ENCODE peak calls at places on chromosomes 2 and 18, in four cellular contexts. A, J, I and M are unnamed samples.

GRCh38 chr2:46645681-46646162 is 166.4 kb downstream of the TMEM247 start:
- DNase-seq in I (no peak), A (no peak), J (no peak), M (no peak)

GRCh38 chr2:234491281-234491680 is 5.6 kb downstream of the ARL4C start:
- DNase-seq in I (no peak), J (no peak), A (no peak), M (no peak)

GRCh38 chr18:65659912-65660311 is 90.9 kb upstream of the CDH7 start:
- DNase-seq in A (no peak), J (no peak), I (no peak), M (no peak)

GRCh38 chr2:96844405-96844808 is 586 bp upstream of the ANKRD23 start:
- DNase-seq in A (no peak), J (no peak), I (no peak), M (no peak)

GRCh38 chr2:216285641-216286156 is 86.6 kb downstream of the MARCHF4 start:
- DNase-seq in J (no peak), A (no peak), I (no peak), M (no peak)

GRCh38 chr18:5506174-5506573 is 37.6 kb downstream of the EPB41L3 start:
- DNase-seq in I (no peak), J (no peak), A (peak; percentile 86), M (no peak)

GRCh38 chr2:203758841-203759691 is 52.6 kb downstream of the CD28 start:
- DNase-seq in J (no peak), A (no peak), I (no peak), M (no peak)

GRCh38 chr2:231655494-231656408 is 52.6 kb upstream of the PTMA start:
- DNase-seq in I (no peak), J (no peak), A (no peak), M (no peak)

GRCh38 chr2:127584047-127584446 is 48.6 kb downstream of the MYO7B start:
- DNase-seq in A (peak; percentile 58), I (no peak), J (no peak), M (peak; percentile 24)

GRCh38 chr2:128775401-128776285 is 457.0 kb upstream of the HS6ST1 start:
- DNase-seq in A (peak; percentile 32), I (no peak), J (no peak), M (peak; percentile 24)

GRCh38 chr2:73837847-73838585 is 9.3 kb downstream of the STAMBP start:
- DNase-seq in I (no peak), J (no peak), A (no peak), M (no peak)

GRCh38 chr2:85255813-85256581 is 71.8 kb downstream of the TGOLN2 start:
- DNase-seq in J (no peak), A (no peak), I (peak; percentile 70), M (no peak)

GRCh38 chr2:38720613-38721241 is 30.4 kb downstream of the SRSF7 start:
- DNase-seq in A (peak; percentile 84), I (peak; percentile 81), J (peak; percentile 20), M (peak; percentile 74)

GRCh38 chr2:69685321-69686048 is 41.9 kb upstream of the AAK1 start:
- DNase-seq in I (no peak), A (no peak), J (no peak), M (peak; percentile 59)

GRCh38 chr2:203718087-203718486 is 11.6 kb downstream of the CD28 start:
- DNase-seq in J (no peak), A (no peak), I (no peak), M (no peak)

GRCh38 chr2:77081597-77081996 is 440.6 kb downstream of the LRRTM4 start:
- DNase-seq in A (no peak), I (no peak), J (no peak), M (no peak)

GRCh38 chr2:128727914-128728313 is 409.2 kb upstream of the HS6ST1 start:
- DNase-seq in J (no peak), A (no peak), I (no peak), M (no peak)

GRCh38 chr2:234887277-234887676 is 64.5 kb upstream of the SH3BP4 start:
- DNase-seq in A (no peak), J (no peak), I (no peak), M (no peak)

GRCh38 chr2:29006092-29006985 is 25.2 kb downstream of the TOGARAM2 start:
- DNase-seq in J (no peak), I (no peak), A (no peak), M (no peak)

GRCh38 chr2:120613742-120614481 is 121.8 kb upstream of the GLI2 start:
- DNase-seq in J (no peak), I (no peak), A (no peak), M (no peak)

GRCh38 chr18:69528439-69528838 is 127.8 kb downstream of the DOK6 start:
- DNase-seq in J (no peak), A (no peak), I (no peak), M (no peak)

GRCh38 chr2:227411990-227412350 is 24.2 kb upstream of the SCYGR1 start:
- DNase-seq in A (no peak), J (no peak), I (no peak), M (no peak)

GRCh38 chr2:207121784-207122183 is 44.0 kb downstream of the KLF7 start:
- DNase-seq in A (no peak), I (no peak), J (no peak), M (no peak)

GRCh38 chr2:51866361-51866760 is 834.4 kb upstream of the NRXN1 start:
- DNase-seq in J (no peak), I (no peak), A (no peak), M (no peak)

GRCh38 chr18:77191241-77191751 is 58.4 kb upstream of the GALR1 start:
- DNase-seq in J (no peak), A (no peak), I (no peak), M (no peak)

GRCh38 chr2:173230181-173230580 is 124.5 kb upstream of the CDCA7 start:
- DNase-seq in J (no peak), I (no peak), A (no peak), M (no peak)

GRCh38 chr2:46009315-46009714 is 287.9 kb upstream of the EPAS1 start:
- DNase-seq in A (no peak), J (no peak), I (no peak), M (no peak)

GRCh38 chr2:240557808-240558207 is at the start of gene ANKMY1:
- DNase-seq in I (peak; percentile 62), A (peak; percentile 95), J (peak; percentile 18), M (peak; percentile 65)